ENCODE peak calls at places on chromosomes 5 and 9, in four cellular contexts. T is fibroblast of lung, Z is BJ, X is mesothelial cell of epicardium. D is an unnamed sample.

GRCh38 chr9:129109952-129110739 is 447 bp downstream of the CRAT start:
- DNase-seq in T (peak; percentile 12), Z (no peak), X (peak; percentile 49), D (no peak)

GRCh38 chr5:89255845-89256463 is 373.0 kb upstream of the MEF2C start:
- DNase-seq in T (peak; percentile 67), Z (no peak), X (no peak), D (no peak)

GRCh38 chr9:119844431-119844830 is 475.2 kb upstream of the BRINP1 start:
- DNase-seq in T (no peak), Z (no peak), X (no peak), D (no peak)

GRCh38 chr5:139418804-139419203 is 14.9 kb upstream of the SPATA24 start:
- DNase-seq in T (no peak), Z (no peak), X (no peak), D (no peak)

GRCh38 chr5:176543428-176544182 is 5.5 kb upstream of the CDHR2 start:
- DNase-seq in T (peak; percentile 47), Z (no peak), X (peak; percentile 71), D (no peak)

GRCh38 chr5:82100303-82101077 is 128.7 kb downstream of the ATG10 start:
- DNase-seq in T (no peak), Z (no peak), X (no peak), D (no peak)

GRCh38 chr5:68420476-68421344 is 205.2 kb downstream of the PIK3R1 start:
- DNase-seq in T (no peak), Z (no peak), X (no peak), D (no peak)

GRCh38 chr9:99187311-99187710 is 34.4 kb downstream of the ALG2 start:
- DNase-seq in T (no peak), Z (no peak), X (no peak), D (no peak)

GRCh38 chr5:125398466-125398865 is 652.0 kb upstream of the ZNF608 start:
- DNase-seq in T (no peak), Z (no peak), X (no peak), D (no peak)

GRCh38 chr9:34380034-34380510 is 3.4 kb upstream of the MYORG start:
- DNase-seq in T (no peak), Z (no peak), X (no peak), D (no peak)

GRCh38 chr5:171311698-171312083 is 2.6 kb downstream of the TLX3 start:
- DNase-seq in T (no peak), Z (no peak), X (no peak), D (no peak)

GRCh38 chr5:171310816-171311697 is 2.0 kb downstream of the TLX3 start:
- DNase-seq in T (peak; percentile 41), Z (no peak), X (no peak), D (no peak)

GRCh38 chr5:171309526-171310333 is 682 bp downstream of the TLX3 start:
- DNase-seq in T (no peak), Z (no peak), X (no peak), D (no peak)

GRCh38 chr5:171309276-171309525 is 153 bp downstream of the TLX3 start:
- DNase-seq in T (no peak), Z (no peak), X (no peak), D (no peak)

GRCh38 chr5:171310334-171310815 is 1.3 kb downstream of the TLX3 start:
- DNase-seq in T (no peak), Z (no peak), X (no peak), D (no peak)
- TF ChIP-seq CTCF in T (no peak), Z (no peak), X (no peak), D (no peak)

DNA sequence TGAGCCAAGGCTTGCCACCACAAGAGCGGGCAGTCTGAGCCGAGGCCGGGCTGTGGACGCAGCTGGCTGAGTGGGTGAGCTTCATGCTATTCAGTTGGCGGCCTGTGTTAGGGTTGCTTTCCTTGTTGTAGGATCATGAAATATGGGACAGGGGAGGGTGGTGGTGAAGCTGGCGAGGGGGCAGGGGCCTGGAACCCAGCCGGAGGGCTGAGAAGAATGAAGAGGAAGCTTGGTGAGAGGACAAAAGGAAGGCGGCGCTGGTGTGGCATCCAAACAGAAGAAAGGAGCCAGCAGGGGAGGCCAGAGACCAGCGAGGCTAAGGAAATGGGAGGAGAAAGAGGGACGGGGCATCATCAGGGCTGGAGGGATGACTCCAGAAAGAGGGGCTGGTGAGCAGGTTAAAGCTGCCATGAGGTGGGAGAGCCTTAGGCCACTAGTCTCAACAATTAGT is 18.3 kb downstream of the RALGPS1 start:
- DNase-seq in T (no peak), Z (no peak), X (no peak), D (no peak)
- TF ChIP-seq CTCF in T (no peak), Z (no peak), X (no peak), D (no peak)

GRCh38 chr9:121634800-121635261 is 16.6 kb upstream of the DAB2IP start:
- DNase-seq in T (no peak), Z (no peak), X (no peak), D (no peak)
- TF ChIP-seq CTCF in T (peak; percentile 34), Z (peak; percentile 61), X (no peak), D (peak; percentile 50)

GRCh38 chr9:4045556-4045955 is 254.3 kb downstream of the GLIS3 start:
- DNase-seq in T (no peak), Z (no peak), X (no peak), D (no peak)

GRCh38 chr9:4038182-4038723 is 261.6 kb downstream of the GLIS3 start:
- DNase-seq in T (peak; percentile 53), Z (peak; percentile 17), X (no peak), D (no peak)

GRCh38 chr9:4048441-4048840 is 251.4 kb downstream of the GLIS3 start:
- DNase-seq in T (peak; percentile 72), Z (peak; percentile 1), X (no peak), D (peak; percentile 12)

GRCh38 chr9:4042966-4043365 is 256.9 kb downstream of the GLIS3 start:
- DNase-seq in T (no peak), Z (no peak), X (no peak), D (no peak)
- TF ChIP-seq CTCF in T (no peak), Z (no peak), X (no peak), D (no peak)

DNA sequence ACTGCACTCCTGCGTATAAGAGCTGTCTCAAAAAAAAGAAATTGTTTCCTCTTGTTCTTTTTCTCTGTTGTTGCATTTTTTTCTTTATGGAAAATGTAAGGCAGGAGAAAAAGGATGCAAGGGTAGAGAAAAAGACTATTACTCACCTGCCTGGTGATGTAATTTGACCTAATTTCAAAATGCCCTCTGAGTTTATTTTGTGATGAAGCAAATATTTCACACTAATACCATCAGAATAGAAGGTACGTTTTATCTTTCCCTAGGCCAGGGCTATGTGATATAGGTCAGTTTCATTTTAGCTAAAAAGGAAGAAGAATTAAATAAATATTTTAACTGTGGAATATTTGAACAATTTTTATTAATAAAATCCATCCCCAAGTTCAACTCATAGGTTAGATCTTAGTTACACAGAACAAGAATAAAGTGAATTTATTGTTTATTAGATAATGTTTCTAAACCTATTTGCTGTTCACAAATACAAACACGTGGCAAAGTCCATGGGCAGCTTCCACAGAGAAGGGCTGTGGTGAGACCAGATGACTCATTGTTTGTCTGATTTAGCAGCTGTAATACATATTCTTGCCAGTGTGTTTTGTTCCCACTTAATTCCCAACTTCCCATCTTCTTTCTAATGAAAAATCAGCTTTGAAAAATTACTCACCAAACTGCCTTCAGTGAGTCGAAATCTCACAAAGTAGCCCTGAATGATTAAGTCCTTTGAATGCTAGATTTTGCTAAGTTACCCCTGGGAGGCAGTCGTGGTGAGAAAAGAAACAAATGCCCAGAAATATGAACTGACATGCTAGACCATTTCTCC is 52.8 kb upstream of the CCDC112 start:
- DNase-seq in T (peak; percentile 88), Z (peak; percentile 65), X (no peak), D (peak; percentile 49)
- TF ChIP-seq CTCF in T (no peak), Z (peak; percentile 14), X (no peak), D (peak; percentile 17)

DNA sequence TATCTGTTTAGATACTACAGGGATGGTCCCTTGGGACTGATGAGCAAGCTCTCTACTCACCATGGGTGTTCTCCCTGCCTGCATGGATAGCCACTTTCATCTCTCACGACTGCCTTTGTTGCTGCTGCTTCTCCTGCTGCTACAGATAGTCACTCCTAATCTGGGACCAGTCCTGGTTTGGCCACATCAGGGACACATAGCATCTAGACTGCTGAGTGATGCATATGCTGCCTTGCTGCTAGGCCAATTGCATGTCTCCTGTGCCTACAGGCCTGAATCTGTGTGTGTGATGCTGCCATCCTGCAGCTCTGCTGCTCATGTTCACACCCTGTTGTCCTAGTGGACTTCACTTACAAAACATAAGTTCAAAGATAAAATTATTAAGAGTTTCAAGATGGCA is 297.1 kb downstream of the HCN1 start:
- DNase-seq in T (no peak), Z (no peak), X (no peak), D (no peak)
- TF ChIP-seq CTCF in T (no peak), Z (no peak), X (no peak), D (no peak)

D was measured in AG09319.